ENCODE peak calls at places on chromosomes 6 and 20, in five cellular contexts. U is HepG2, P is A549, M is upper lobe of left lung, V is K562. J is an unnamed sample.

GRCh38 chr6:85405175-85405852 is 44.6 kb upstream of the NT5E start:
- ATAC-seq in U (peak), P (peak), M (peak), V (no peak), J (no peak)

GRCh38 chr20:63655249-63655648 is 2.0 kb upstream of the STMN3 start:
- ATAC-seq in U (no peak), P (no peak), M (no peak), V (no peak), J (no peak)

GRCh38 chr20:61159940-61160688 is 91.9 kb upstream of the CDH4 start:
- ATAC-seq in U (no peak), P (no peak), M (no peak), V (no peak), J (no peak)

GRCh38 chr20:15224199-15224598 is 886.8 kb upstream of the FLRT3 start:
- ATAC-seq in U (no peak), P (no peak), M (no peak), V (no peak), J (no peak)

GRCh38 chr6:25590986-25591385 is 61.0 kb upstream of the SCGN start:
- ATAC-seq in U (no peak), P (no peak), M (no peak), V (no peak), J (no peak)

GRCh38 chr6:21615504-21615903 is 22.0 kb downstream of the SOX4 start:
- ATAC-seq in U (no peak), P (no peak), M (no peak), V (no peak), J (no peak)

GRCh38 chr6:62393608-62394007 is 107.6 kb upstream of the KHDRBS2 start:
- ATAC-seq in U (no peak), P (no peak), M (no peak), V (no peak), J (no peak)

GRCh38 chr6:106077170-106077569 is 9.0 kb upstream of the PRDM1 start:
- ATAC-seq in U (no peak), P (no peak), M (no peak), V (peak), J (no peak)

GRCh38 chr6:170286934-170287265 is 4.0 kb downstream of the DLL1 start:
- ATAC-seq in U (no peak), P (no peak), M (peak), V (no peak), J (no peak)

GRCh38 chr6:79631800-79632172 is 657 bp downstream of the SH3BGRL2 start:
- ATAC-seq in U (peak), P (no peak), M (no peak), V (peak), J (no peak)

GRCh38 chr20:32454164-32455145 is 96.3 kb downstream of the ASXL1 start:
- ATAC-seq in U (no peak), P (no peak), M (no peak), V (no peak), J (no peak)

GRCh38 chr20:761418-762381 is 6.6 kb downstream of the SLC52A3 start:
- ATAC-seq in U (peak), P (no peak), M (no peak), V (no peak), J (no peak)

GRCh38 chr20:25364180-25364788 is 26.4 kb downstream of the ABHD12 start:
- ATAC-seq in U (no peak), P (no peak), M (no peak), V (no peak), J (no peak)

GRCh38 chr6:134058622-134059366 is 6.4 kb upstream of the SLC2A12 start:
- ATAC-seq in U (no peak), P (no peak), M (no peak), V (no peak), J (no peak)

GRCh38 chr20:43947316-43947710 is 32.7 kb downstream of the TOX2 start:
- ATAC-seq in U (no peak), P (no peak), M (no peak), V (no peak), J (no peak)

GRCh38 chr20:22536141-22536828 is 48.1 kb downstream of the FOXA2 start:
- ATAC-seq in U (no peak), P (no peak), M (no peak), V (no peak), J (no peak)

GRCh38 chr6:153145591-153145990 is 14.5 kb upstream of the RGS17 start:
- ATAC-seq in U (no peak), P (no peak), M (no peak), V (no peak), J (no peak)
- H3K4me3 ChIP-seq in U (no peak), P (no peak), M (no peak), V (no peak), J (no peak)

GRCh38 chr20:49915380-49916145 is at the start of gene SPATA2:
- ATAC-seq in U (peak), P (peak), M (peak), V (peak), J (peak)
- TF ChIP-seq EP300 in U (peak), P (no peak), M (no peak), V (peak), J (no peak)

DNA sequence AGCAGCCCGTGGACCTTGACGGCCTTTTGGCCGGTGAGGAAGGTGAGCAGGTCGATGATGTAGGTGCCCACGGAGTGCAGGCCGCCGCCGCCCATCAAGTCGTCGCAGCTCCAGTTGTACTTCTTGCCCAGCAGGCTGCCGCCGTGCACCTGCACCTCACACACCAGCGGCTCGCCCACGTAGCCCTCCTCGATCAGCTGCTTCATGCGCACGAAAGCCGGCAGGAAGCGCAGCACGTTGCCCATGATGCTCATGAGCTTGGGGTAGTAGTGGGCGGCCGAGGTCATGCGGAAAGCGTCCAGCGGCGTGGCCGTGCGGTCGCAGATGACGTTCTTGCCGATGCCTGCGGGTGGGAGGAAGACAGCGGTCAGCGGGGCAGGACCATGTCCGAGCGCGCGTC is 37.0 kb upstream of the TBC1D7 start:
- ATAC-seq in U (no peak), P (no peak), M (no peak), V (no peak), J (no peak)
- H3K4me3 ChIP-seq in U (no peak), P (no peak), M (no peak), V (no peak), J (no peak)

GRCh38 chr6:96196633-96197032 is 180.9 kb downstream of the FUT9 start:
- ATAC-seq in U (no peak), P (no peak), M (no peak), V (no peak), J (no peak)
- TF ChIP-seq EP300 in U (no peak), P (no peak), M (no peak), V (no peak), J (no peak)

GRCh38 chr6:137640086-137640485 is 145.9 kb upstream of the OLIG3 start:
- ATAC-seq in U (no peak), P (no peak), M (no peak), V (no peak), J (no peak)
- H3K4me3 ChIP-seq in U (no peak), P (no peak), M (no peak), V (no peak), J (no peak)

GRCh38 chr6:155915651-155916050 is 460.0 kb upstream of the NOX3 start:
- ATAC-seq in U (no peak), P (no peak), M (no peak), V (no peak), J (no peak)
- TF ChIP-seq EP300 in U (no peak), P (no peak), M (no peak), V (no peak), J (no peak)

GRCh38 chr6:50891290-50891689 is 72.6 kb downstream of the TFAP2B start:
- ATAC-seq in U (no peak), P (no peak), M (no peak), V (no peak), J (no peak)

GRCh38 chr6:50884364-50884763 is 65.7 kb downstream of the TFAP2B start:
- ATAC-seq in U (no peak), P (no peak), M (no peak), V (no peak), J (no peak)

GRCh38 chr6:50889492-50889891 is 70.8 kb downstream of the TFAP2B start:
- ATAC-seq in U (no peak), P (no peak), M (no peak), V (peak), J (no peak)

DNA sequence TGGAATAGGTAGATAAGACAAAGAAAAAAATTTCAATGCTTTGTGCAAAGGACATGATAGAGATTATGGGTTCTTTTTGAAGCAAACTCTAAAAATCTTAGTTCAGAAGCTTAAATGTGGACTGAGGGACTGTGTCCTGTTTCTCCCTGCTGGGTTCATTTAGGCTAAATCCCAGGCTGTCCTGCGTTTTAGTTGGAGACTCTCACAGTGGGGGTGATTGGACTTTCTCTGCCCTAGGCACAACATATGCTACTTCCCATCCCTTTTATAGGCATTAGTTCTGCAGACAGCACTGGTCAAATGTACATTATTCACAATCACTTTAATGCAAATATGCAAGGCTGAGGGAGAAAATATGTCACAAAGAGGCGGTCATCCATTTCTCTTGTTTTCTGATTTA is 71.2 kb downstream of the TFAP2B start:
- ATAC-seq in U (no peak), P (no peak), M (no peak), V (peak), J (no peak)
- H3K4me3 ChIP-seq in U (no peak), P (no peak), M (no peak), V (no peak), J (no peak)

DNA sequence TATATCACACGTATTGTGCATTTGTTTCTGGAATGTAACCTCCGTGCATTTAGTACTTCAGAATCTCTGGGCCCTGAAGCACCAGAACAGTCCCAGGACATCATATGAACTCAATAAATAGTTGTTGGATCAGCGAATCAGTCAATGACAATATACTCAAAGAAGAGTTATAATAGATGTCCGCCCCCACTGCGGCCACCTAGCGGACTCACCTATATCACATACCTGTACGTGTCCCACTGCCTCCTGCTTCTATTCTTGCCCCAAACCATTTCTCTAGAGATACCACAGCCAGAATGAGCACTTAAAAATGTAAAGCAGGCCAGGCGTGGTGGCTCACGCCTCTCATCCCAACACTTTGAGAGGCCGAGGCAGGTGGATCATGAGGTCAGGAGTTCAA is 73.9 kb downstream of the DCDC2 start:
- ATAC-seq in U (peak), P (no peak), M (no peak), V (peak), J (no peak)
- TF ChIP-seq EP300 in U (no peak), P (no peak), M (no peak), V (no peak), J (no peak)

GRCh38 chr6:44663860-44664584 is 276.5 kb downstream of the CDC5L start:
- ATAC-seq in U (no peak), P (no peak), M (no peak), V (no peak), J (no peak)

GRCh38 chr6:44660561-44661220 is 273.2 kb downstream of the CDC5L start:
- ATAC-seq in U (peak), P (no peak), M (no peak), V (no peak), J (no peak)

GRCh38 chr6:44661631-44662030 is 274.1 kb downstream of the CDC5L start:
- ATAC-seq in U (no peak), P (no peak), M (no peak), V (no peak), J (no peak)

GRCh38 chr6:44661221-44661609 is 273.7 kb downstream of the CDC5L start:
- ATAC-seq in U (peak), P (no peak), M (no peak), V (no peak), J (no peak)

DNA sequence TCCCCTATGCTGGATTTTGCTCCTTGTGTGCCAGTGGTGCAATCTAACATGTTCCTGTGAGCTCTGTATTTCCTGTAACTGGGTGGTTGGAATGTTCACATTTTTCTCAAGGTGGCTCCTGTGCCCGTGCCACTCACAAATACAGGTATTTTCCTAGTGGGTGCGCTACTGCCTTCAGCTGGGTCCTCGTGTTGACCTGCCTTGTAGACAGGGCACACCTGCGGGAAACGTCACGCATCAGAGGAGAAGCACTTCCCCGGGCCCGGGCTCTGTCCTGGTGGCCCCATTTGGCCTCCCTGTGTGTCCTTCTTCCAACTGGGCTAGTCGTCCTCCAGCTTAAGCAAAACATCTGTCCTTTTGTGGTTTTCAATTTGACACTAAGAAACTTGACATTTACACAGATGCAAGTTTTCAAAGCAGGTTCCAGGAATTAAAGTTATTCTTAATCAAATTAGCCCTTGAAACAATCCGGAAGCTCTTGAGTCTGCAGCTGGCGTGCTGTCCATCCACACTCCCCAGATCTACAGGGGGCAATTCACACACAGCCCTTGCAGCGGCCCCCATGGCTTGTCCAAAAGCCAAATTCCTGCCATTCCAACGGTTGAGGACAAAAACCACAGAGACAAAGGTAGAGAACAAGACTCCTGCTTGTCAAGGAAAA is 275.1 kb downstream of the CDC5L start:
- ATAC-seq in U (no peak), P (no peak), M (peak), V (no peak), J (no peak)
- H3K4me3 ChIP-seq in U (no peak), P (no peak), M (no peak), V (no peak), J (no peak)